ENCODE peak calls at places on chromosomes 6 and 20, in four cellular contexts. One of them, this sample, is unnamed.

GRCh38 chr20:24206995-24207394 is 218.4 kb upstream of the GGTLC1 start:
- DNase-seq in H1: no peak
- DNase-seq in GM23248: no peak
- DNase-seq in keratinocyte: no peak
- DNase-seq in this sample: no peak

GRCh38 chr20:19833395-19833794 is 75.3 kb downstream of the RIN2 start:
- DNase-seq in H1: no peak
- DNase-seq in GM23248: no peak
- DNase-seq in keratinocyte: no peak
- DNase-seq in this sample: no peak

GRCh38 chr6:92479821-92480220 is 939.5 kb downstream of the EPHA7 start:
- DNase-seq in H1: no peak
- DNase-seq in GM23248: no peak
- DNase-seq in keratinocyte: no peak
- DNase-seq in this sample: peak; percentile 47

GRCh38 chr6:121896771-121897170 is 461.3 kb downstream of the GJA1 start:
- DNase-seq in H1: no peak
- DNase-seq in GM23248: peak; percentile 18
- DNase-seq in keratinocyte: peak; percentile 5
- DNase-seq in this sample: no peak

GRCh38 chr6:158017621-158018369 is 36.1 kb downstream of the SYNJ2 start:
- DNase-seq in H1: no peak
- DNase-seq in GM23248: no peak
- DNase-seq in keratinocyte: no peak
- DNase-seq in this sample: no peak

GRCh38 chr20:48716086-48716485 is 111.7 kb downstream of the PREX1 start:
- DNase-seq in H1: no peak
- DNase-seq in GM23248: no peak
- DNase-seq in keratinocyte: no peak
- DNase-seq in this sample: no peak

GRCh38 chr6:136846046-136846445 is 23.7 kb downstream of the PEX7 start:
- DNase-seq in H1: no peak
- DNase-seq in GM23248: peak; percentile 62
- DNase-seq in keratinocyte: peak; percentile 13
- DNase-seq in this sample: peak; percentile 56

GRCh38 chr6:6610031-6610591 is 21.6 kb downstream of the LY86 start:
- DNase-seq in H1: no peak
- DNase-seq in GM23248: no peak
- DNase-seq in keratinocyte: no peak
- DNase-seq in this sample: no peak

GRCh38 chr6:10434235-10434634 is 19.4 kb upstream of the TFAP2A start:
- DNase-seq in H1: no peak
- DNase-seq in GM23248: no peak
- DNase-seq in keratinocyte: no peak
- DNase-seq in this sample: no peak

GRCh38 chr6:40308533-40309306 is 278.4 kb downstream of the LRFN2 start:
- DNase-seq in H1: peak; percentile 29
- DNase-seq in GM23248: peak; percentile 42
- DNase-seq in keratinocyte: no peak
- DNase-seq in this sample: peak; percentile 83

GRCh38 chr6:123715243-123715863 is 78.6 kb upstream of the TRDN start:
- DNase-seq in H1: no peak
- DNase-seq in GM23248: peak; percentile 49
- DNase-seq in keratinocyte: no peak
- DNase-seq in this sample: no peak

GRCh38 chr6:39892490-39893129 is 41.7 kb downstream of the MOCS1 start:
- DNase-seq in H1: peak; percentile 17
- DNase-seq in GM23248: peak; percentile 79
- DNase-seq in keratinocyte: no peak
- DNase-seq in this sample: peak; percentile 48

GRCh38 chr20:34771680-34772081 is 53.8 kb downstream of the NCOA6 start:
- DNase-seq in H1: no peak
- DNase-seq in GM23248: peak; percentile 37
- DNase-seq in keratinocyte: no peak
- DNase-seq in this sample: no peak

GRCh38 chr6:36914227-36914794 is 28.6 kb downstream of the C6orf89 start:
- DNase-seq in H1: peak; percentile 41
- DNase-seq in GM23248: peak; percentile 71
- DNase-seq in keratinocyte: peak; percentile 94
- DNase-seq in this sample: no peak

GRCh38 chr6:109304284-109305015 is 77.8 kb downstream of the CD164 start:
- DNase-seq in H1: no peak
- DNase-seq in GM23248: peak; percentile 26
- DNase-seq in keratinocyte: no peak
- DNase-seq in this sample: no peak

GRCh38 chr20:25487975-25488374 is 80.5 kb downstream of the GINS1 start:
- DNase-seq in H1: no peak
- DNase-seq in GM23248: no peak
- DNase-seq in keratinocyte: no peak
- DNase-seq in this sample: no peak

GRCh38 chr6:81818778-81819491 is 66.5 kb upstream of the TENT5A start:
- DNase-seq in H1: no peak
- DNase-seq in GM23248: no peak
- DNase-seq in keratinocyte: no peak
- DNase-seq in this sample: no peak

GRCh38 chr20:31909253-31910070 is 39.0 kb downstream of the TTLL9 start:
- DNase-seq in H1: no peak
- DNase-seq in GM23248: no peak
- DNase-seq in keratinocyte: no peak
- DNase-seq in this sample: no peak

GRCh38 chr6:134589512-134589911 is 271.6 kb upstream of the SGK1 start:
- DNase-seq in H1: peak; percentile 15
- DNase-seq in GM23248: peak; percentile 99
- DNase-seq in keratinocyte: peak; percentile 98
- DNase-seq in this sample: no peak

GRCh38 chr20:910132-910839 is 5.8 kb downstream of the ANGPT4 start:
- DNase-seq in H1: no peak
- DNase-seq in GM23248: peak; percentile 29
- DNase-seq in keratinocyte: no peak
- DNase-seq in this sample: no peak

GRCh38 chr6:151096255-151096612 is 143.5 kb upstream of the AKAP12 start:
- DNase-seq in H1: no peak
- DNase-seq in GM23248: no peak
- DNase-seq in keratinocyte: no peak
- DNase-seq in this sample: no peak

GRCh38 chr6:33504486-33504885 is 50.1 kb downstream of the ZBTB9 start:
- DNase-seq in H1: no peak
- DNase-seq in GM23248: no peak
- DNase-seq in keratinocyte: no peak
- DNase-seq in this sample: no peak

GRCh38 chr20:43949741-43950618 is 35.3 kb downstream of the TOX2 start:
- DNase-seq in H1: no peak
- DNase-seq in GM23248: no peak
- DNase-seq in keratinocyte: no peak
- DNase-seq in this sample: no peak

GRCh38 chr6:158868122-158868480 is 48.9 kb upstream of the EZR start:
- DNase-seq in H1: no peak
- DNase-seq in GM23248: no peak
- DNase-seq in keratinocyte: no peak
- DNase-seq in this sample: no peak

DNA sequence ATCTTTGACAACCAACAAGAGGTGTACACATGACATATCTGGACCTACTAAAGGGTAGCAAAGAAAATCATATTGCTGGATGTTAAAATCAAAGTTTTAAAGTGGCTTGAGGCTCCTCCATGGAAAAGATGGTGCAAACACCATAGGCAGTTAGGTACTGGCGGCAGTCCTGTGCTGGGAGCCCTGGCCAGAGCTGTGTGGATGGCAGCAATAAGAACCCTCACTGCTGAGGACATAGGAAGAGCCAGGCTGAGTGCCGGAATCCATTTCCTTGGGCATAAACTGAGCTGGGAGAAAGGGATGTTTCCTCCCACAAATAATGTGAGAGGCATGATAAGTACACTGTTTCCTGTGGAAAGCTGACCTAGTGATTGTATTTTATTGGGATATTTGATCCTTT is 89.9 kb downstream of the ARID1B start:
- DNase-seq in H1: no peak
- DNase-seq in GM23248: no peak
- DNase-seq in keratinocyte: no peak
- DNase-seq in this sample: no peak
- H3K4me1 ChIP-seq in H1: peaks cover 15% of the 10 kb centered on the region
- H3K4me1 ChIP-seq in GM23248: peaks cover 13% of the 10 kb centered on the region
- H3K4me1 ChIP-seq in keratinocyte: peaks cover 4% of the 10 kb centered on the region
- H3K4me1 ChIP-seq in this sample: peaks cover 26% of the 10 kb centered on the region

GRCh38 chr20:64069209-64069613 is 6.2 kb downstream of the TCEA2 start:
- DNase-seq in H1: no peak
- DNase-seq in GM23248: no peak
- DNase-seq in keratinocyte: no peak
- DNase-seq in this sample: no peak
- H3K4me1 ChIP-seq in H1: no peaks in the 10 kb centered on the region
- H3K4me1 ChIP-seq in GM23248: peaks cover 18% of the 10 kb centered on the region
- H3K4me1 ChIP-seq in keratinocyte: peaks cover 25% of the 10 kb centered on the region
- H3K4me1 ChIP-seq in this sample: peaks cover 4% of the 10 kb centered on the region

GRCh38 chr20:49765846-49766541 is 46.6 kb upstream of the SLC9A8 start:
- DNase-seq in H1: no peak
- DNase-seq in GM23248: no peak
- DNase-seq in keratinocyte: no peak
- DNase-seq in this sample: no peak

GRCh38 chr20:49766979-49767419 is 45.6 kb upstream of the SLC9A8 start:
- DNase-seq in H1: no peak
- DNase-seq in GM23248: no peak
- DNase-seq in keratinocyte: no peak
- DNase-seq in this sample: no peak

GRCh38 chr20:49769125-49769581 is 43.5 kb upstream of the SLC9A8 start:
- DNase-seq in H1: no peak
- DNase-seq in GM23248: no peak
- DNase-seq in keratinocyte: no peak
- DNase-seq in this sample: no peak

GRCh38 chr20:49770634-49771033 is 42.0 kb upstream of the SLC9A8 start:
- DNase-seq in H1: no peak
- DNase-seq in GM23248: no peak
- DNase-seq in keratinocyte: no peak
- DNase-seq in this sample: no peak

GRCh38 chr20:49768204-49769124 is 44.2 kb upstream of the SLC9A8 start:
- DNase-seq in H1: peak; percentile 59
- DNase-seq in GM23248: peak; percentile 87
- DNase-seq in keratinocyte: no peak
- DNase-seq in this sample: no peak
- H3K4me1 ChIP-seq in H1: peaks cover 23% of the 10 kb centered on the region
- H3K4me1 ChIP-seq in GM23248: peaks cover 30% of the 10 kb centered on the region
- H3K4me1 ChIP-seq in keratinocyte: peaks cover 21% of the 10 kb centered on the region
- H3K4me1 ChIP-seq in this sample: no peaks in the 10 kb centered on the region

GRCh38 chr6:1118287-1118647 is 193.6 kb upstream of the FOXQ1 start:
- DNase-seq in H1: no peak
- DNase-seq in GM23248: no peak
- DNase-seq in keratinocyte: no peak
- DNase-seq in this sample: no peak
- H3K4me1 ChIP-seq in H1: no peaks in the 10 kb centered on the region
- H3K4me1 ChIP-seq in GM23248: no peaks in the 10 kb centered on the region
- H3K4me1 ChIP-seq in keratinocyte: no peaks in the 10 kb centered on the region
- H3K4me1 ChIP-seq in this sample: no peaks in the 10 kb centered on the region

DNA sequence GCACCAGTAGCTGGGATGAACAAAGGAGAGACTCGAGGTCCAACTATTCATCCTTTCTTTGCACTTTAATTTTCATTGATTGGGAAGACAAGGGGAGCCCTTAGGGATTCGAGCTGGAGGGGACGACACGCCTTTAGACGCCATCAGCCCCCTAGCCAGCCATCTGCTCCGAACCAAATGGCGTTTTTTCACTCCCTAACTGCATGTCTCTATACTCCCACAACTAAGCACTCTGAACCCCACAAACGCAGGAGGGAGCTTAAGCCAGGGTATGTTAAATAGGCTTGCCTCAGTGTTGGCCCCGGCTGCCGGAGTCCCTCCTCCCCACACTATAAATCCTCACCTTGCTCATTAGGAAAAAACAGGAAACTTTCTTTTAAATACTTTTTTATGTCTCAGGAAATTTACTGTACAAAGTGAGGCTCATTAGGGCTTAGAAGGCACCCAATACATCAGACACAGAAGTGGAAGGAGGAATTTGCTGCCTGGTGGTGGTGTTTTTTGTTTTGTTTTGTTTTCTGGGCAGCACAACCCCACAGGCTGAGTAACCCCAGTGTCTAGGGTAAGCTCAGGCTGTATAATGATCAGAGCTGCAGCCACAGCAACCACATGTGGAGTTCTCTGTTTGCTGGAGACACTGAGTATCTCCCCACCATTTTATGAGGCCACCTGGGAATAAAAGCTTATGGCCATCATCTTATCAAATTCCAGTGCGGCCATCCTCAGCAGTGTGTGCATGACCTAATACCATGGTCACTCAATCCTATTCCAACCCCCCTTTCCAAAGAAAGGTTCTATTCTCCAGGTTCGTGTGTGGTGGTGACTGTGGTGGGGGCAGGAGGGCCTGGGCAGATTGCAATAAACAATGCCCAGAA is 3.2 kb upstream of the DLL1 start:
- DNase-seq in H1: no peak
- DNase-seq in GM23248: no peak
- DNase-seq in keratinocyte: no peak
- DNase-seq in this sample: no peak
- H3K4me1 ChIP-seq in H1: peaks cover 17% of the 10 kb centered on the region
- H3K4me1 ChIP-seq in GM23248: peaks cover 6% of the 10 kb centered on the region
- H3K4me1 ChIP-seq in keratinocyte: peaks cover 25% of the 10 kb centered on the region
- H3K4me1 ChIP-seq in this sample: peaks cover 28% of the 10 kb centered on the region

GRCh38 chr20:62788607-62789006 is 7.7 kb upstream of the MRGBP start:
- DNase-seq in H1: no peak
- DNase-seq in GM23248: no peak
- DNase-seq in keratinocyte: no peak
- DNase-seq in this sample: no peak

GRCh38 chr20:62785381-62785780 is 10.9 kb upstream of the MRGBP start:
- DNase-seq in H1: no peak
- DNase-seq in GM23248: no peak
- DNase-seq in keratinocyte: no peak
- DNase-seq in this sample: no peak

GRCh38 chr20:62786100-62786499 is 10.2 kb upstream of the MRGBP start:
- DNase-seq in H1: no peak
- DNase-seq in GM23248: no peak
- DNase-seq in keratinocyte: no peak
- DNase-seq in this sample: no peak

GRCh38 chr20:62787866-62788265 is 8.4 kb upstream of the MRGBP start:
- DNase-seq in H1: no peak
- DNase-seq in GM23248: no peak
- DNase-seq in keratinocyte: no peak
- DNase-seq in this sample: no peak

DNA sequence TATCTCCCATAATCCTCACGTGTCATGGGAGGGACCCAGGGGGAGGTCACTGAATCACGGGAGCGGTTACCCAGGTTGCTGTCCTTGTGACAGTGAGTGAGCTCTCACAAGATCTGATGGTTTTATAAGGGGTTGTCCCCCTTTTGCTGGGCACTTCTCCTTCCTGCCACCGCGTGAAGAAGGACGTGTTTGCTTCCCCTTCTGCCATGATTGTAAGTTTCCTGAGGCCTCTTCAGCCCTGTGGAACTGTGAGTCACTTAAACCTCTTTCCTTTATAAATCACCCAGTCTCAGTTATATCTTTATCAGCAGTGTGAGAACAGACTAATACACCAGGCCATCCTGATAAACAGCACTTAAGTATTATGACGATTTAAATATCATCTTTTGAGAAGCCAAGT is 8.9 kb upstream of the MRGBP start:
- DNase-seq in H1: no peak
- DNase-seq in GM23248: no peak
- DNase-seq in keratinocyte: no peak
- DNase-seq in this sample: no peak
- H3K4me1 ChIP-seq in H1: peaks cover 1% of the 10 kb centered on the region
- H3K4me1 ChIP-seq in GM23248: peaks cover 8% of the 10 kb centered on the region
- H3K4me1 ChIP-seq in keratinocyte: peaks cover 13% of the 10 kb centered on the region
- H3K4me1 ChIP-seq in this sample: peaks cover 14% of the 10 kb centered on the region

GRCh38 chr20:57389695-57390603 is 1.2 kb upstream of the RBM38 start:
- DNase-seq in H1: no peak
- DNase-seq in GM23248: no peak
- DNase-seq in keratinocyte: no peak
- DNase-seq in this sample: no peak
- H3K4me1 ChIP-seq in H1: peaks cover under 1% of the 10 kb centered on the region
- H3K4me1 ChIP-seq in GM23248: no peaks in the 10 kb centered on the region
- H3K4me1 ChIP-seq in keratinocyte: peaks cover 21% of the 10 kb centered on the region
- H3K4me1 ChIP-seq in this sample: peaks cover 18% of the 10 kb centered on the region

This sample was measured in A673.